ENCODE peak calls at places on chromosomes 12 and 14, in ten cellular contexts. P is brain microvascular endothelial cell; Z is GM12865; V is T-helper 2 cell; D is osteocyte; W is NCI-H460; L is OCI-M1; B is T-helper 1 cell; F is GM04504; G is stimulated activated naive B cell treated with anti-CD40 and anti-IgM and Interleukin-4, amounts not matched to agents 10 μg/mL and 1 μg/mL and 100 μg/mL, for 72 hours. T is an unnamed sample.

GRCh38 chr14:49865431-49865859 is 12.9 kb upstream of the NEMF start:
- DNase-seq in P (peak), Z (peak), V (peak), D (no peak), W (peak), L (peak), B (peak), F (peak), G (peak), T (peak)

GRCh38 chr14:103883263-103883523 is 35.8 kb upstream of the PPP1R13B start:
- DNase-seq in P (no peak), Z (no peak), V (no peak), D (no peak), W (no peak), L (no peak), B (no peak), F (no peak), G (no peak), T (no peak)

GRCh38 chr14:55354500-55354899 is 57.1 kb downstream of the ATG14 start:
- DNase-seq in P (peak), Z (peak), V (peak), D (peak), W (peak), L (peak), B (peak), F (no peak), G (peak), T (no peak)

GRCh38 chr12:55724226-55724939 is 4.2 kb downstream of the RDH5 start:
- DNase-seq in P (peak), Z (peak), V (peak), D (no peak), W (peak), L (peak), B (peak), F (no peak), G (peak), T (no peak)

GRCh38 chr14:64412237-64412636 is 24.1 kb downstream of the MTHFD1 start:
- DNase-seq in P (no peak), Z (no peak), V (peak), D (no peak), W (no peak), L (no peak), B (no peak), F (no peak), G (no peak), T (no peak)

GRCh38 chr12:41684997-41685396 is 459.7 kb downstream of the GXYLT1 start:
- DNase-seq in P (no peak), Z (no peak), V (no peak), D (no peak), W (no peak), L (no peak), B (no peak), F (no peak), G (no peak), T (no peak)

GRCh38 chr12:123531091-123531490 is 2.4 kb downstream of the RILPL1 start:
- DNase-seq in P (no peak), Z (no peak), V (no peak), D (no peak), W (no peak), L (no peak), B (no peak), F (no peak), G (no peak), T (no peak)

GRCh38 chr12:67472551-67472950 is 176.0 kb upstream of the DYRK2 start:
- DNase-seq in P (no peak), Z (no peak), V (no peak), D (no peak), W (no peak), L (no peak), B (no peak), F (no peak), G (no peak), T (no peak)

GRCh38 chr12:48936379-48936979 is 11.2 kb upstream of the FKBP11 start:
- DNase-seq in P (peak), Z (peak), V (peak), D (peak), W (peak), L (peak), B (peak), F (no peak), G (peak), T (no peak)

GRCh38 chr12:30706476-30706875 is 10.8 kb upstream of the IPO8 start:
- DNase-seq in P (no peak), Z (no peak), V (no peak), D (no peak), W (no peak), L (no peak), B (no peak), F (no peak), G (no peak), T (no peak)